ENCODE peak calls at places on chromosomes 3 and 15, in five cellular contexts. One of them, this sample, is unnamed.

GRCh38 chr3:30761374-30761773 is 133.1 kb downstream of the GADL1 start:
- DNase-seq in amygdala: no peak
- DNase-seq in BJ: no peak
- DNase-seq in H7: no peak
- DNase-seq in left cardiac atrium: no peak
- DNase-seq in this sample: no peak

GRCh38 chr3:23219552-23219951 is 16.4 kb downstream of the UBE2E2 start:
- DNase-seq in H7: no peak
- DNase-seq in BJ: no peak
- DNase-seq in amygdala: no peak
- DNase-seq in left cardiac atrium: no peak
- DNase-seq in this sample: no peak

GRCh38 chr15:85142324-85142723 is 160.7 kb downstream of the PDE8A start:
- DNase-seq in H7: no peak
- DNase-seq in BJ: no peak
- DNase-seq in left cardiac atrium: no peak
- DNase-seq in amygdala: no peak
- DNase-seq in this sample: no peak

GRCh38 chr15:68618339-68619302 is 39.8 kb downstream of the CORO2B start:
- DNase-seq in amygdala: peak
- DNase-seq in H7: no peak
- DNase-seq in BJ: no peak
- DNase-seq in left cardiac atrium: no peak
- DNase-seq in this sample: peak

GRCh38 chr3:10518506-10519150 is 13.2 kb upstream of the ATP2B2 start:
- DNase-seq in left cardiac atrium: no peak
- DNase-seq in amygdala: no peak
- DNase-seq in H7: no peak
- DNase-seq in BJ: no peak
- DNase-seq in this sample: no peak

GRCh38 chr3:81045976-81046375 is 715.5 kb downstream of the GBE1 start:
- DNase-seq in BJ: no peak
- DNase-seq in left cardiac atrium: no peak
- DNase-seq in amygdala: no peak
- DNase-seq in H7: no peak
- DNase-seq in this sample: no peak

GRCh38 chr15:64642875-64643274 is 132.5 kb downstream of the RBPMS2 start:
- DNase-seq in left cardiac atrium: no peak
- DNase-seq in amygdala: no peak
- DNase-seq in H7: no peak
- DNase-seq in BJ: no peak
- DNase-seq in this sample: no peak

GRCh38 chr3:174644287-174644686 is 214.8 kb upstream of the NAALADL2 start:
- DNase-seq in BJ: no peak
- DNase-seq in H7: no peak
- DNase-seq in left cardiac atrium: no peak
- DNase-seq in amygdala: no peak
- DNase-seq in this sample: no peak

GRCh38 chr3:17518189-17519059 is 224.0 kb downstream of the TBC1D5 start:
- DNase-seq in BJ: no peak
- DNase-seq in amygdala: no peak
- DNase-seq in left cardiac atrium: no peak
- DNase-seq in H7: no peak
- DNase-seq in this sample: no peak

GRCh38 chr3:101340591-101340990 is 20.2 kb upstream of the IMPG2 start:
- DNase-seq in amygdala: no peak
- DNase-seq in left cardiac atrium: no peak
- DNase-seq in BJ: peak
- DNase-seq in H7: no peak
- DNase-seq in this sample: no peak

GRCh38 chr3:175431396-175431795 is 572.3 kb downstream of the NAALADL2 start:
- DNase-seq in H7: no peak
- DNase-seq in BJ: peak
- DNase-seq in amygdala: no peak
- DNase-seq in left cardiac atrium: no peak
- DNase-seq in this sample: no peak